ENCODE peak calls at places on chromosomes 7 and 10, in five cellular contexts. One of them, this sample, is unnamed.

GRCh38 chr7:88758355-88759215 is 915 bp upstream of the ZNF804B start:
- DNase-seq in activated naive CD4-positive, alpha-beta T cell treated with anti-CD3 and anti-CD28 coated beads for 36 hours: peak
- DNase-seq in Right ventricle myocardium inferior: peak
- DNase-seq in non-pigmented ciliary epithelial cell: no peak
- DNase-seq in iPS-NIHi11: peak
- DNase-seq in this sample: peak

GRCh38 chr7:156397249-156397648 is 243.3 kb upstream of the RNF32 start:
- DNase-seq in non-pigmented ciliary epithelial cell: no peak
- DNase-seq in iPS-NIHi11: no peak
- DNase-seq in activated naive CD4-positive, alpha-beta T cell treated with anti-CD3 and anti-CD28 coated beads for 36 hours: no peak
- DNase-seq in Right ventricle myocardium inferior: no peak
- DNase-seq in this sample: no peak

GRCh38 chr10:21526184-21526951 is 886 bp upstream of the SKIDA1 start:
- DNase-seq in iPS-NIHi11: peak
- DNase-seq in Right ventricle myocardium inferior: peak
- DNase-seq in activated naive CD4-positive, alpha-beta T cell treated with anti-CD3 and anti-CD28 coated beads for 36 hours: peak
- DNase-seq in non-pigmented ciliary epithelial cell: no peak
- DNase-seq in this sample: peak

GRCh38 chr10:86941991-86942421 is 15.4 kb downstream of the MMRN2 start:
- DNase-seq in non-pigmented ciliary epithelial cell: no peak
- DNase-seq in Right ventricle myocardium inferior: no peak
- DNase-seq in activated naive CD4-positive, alpha-beta T cell treated with anti-CD3 and anti-CD28 coated beads for 36 hours: no peak
- DNase-seq in iPS-NIHi11: no peak
- DNase-seq in this sample: peak

GRCh38 chr7:45118830-45119452 is 7.4 kb upstream of the TBRG4 start:
- DNase-seq in activated naive CD4-positive, alpha-beta T cell treated with anti-CD3 and anti-CD28 coated beads for 36 hours: no peak
- DNase-seq in iPS-NIHi11: no peak
- DNase-seq in non-pigmented ciliary epithelial cell: no peak
- DNase-seq in Right ventricle myocardium inferior: no peak
- DNase-seq in this sample: peak

GRCh38 chr10:110353244-110354119 is 48.8 kb upstream of the SMNDC1 start:
- DNase-seq in iPS-NIHi11: peak
- DNase-seq in non-pigmented ciliary epithelial cell: peak
- DNase-seq in Right ventricle myocardium inferior: no peak
- DNase-seq in activated naive CD4-positive, alpha-beta T cell treated with anti-CD3 and anti-CD28 coated beads for 36 hours: peak
- DNase-seq in this sample: peak

GRCh38 chr10:34492081-34492480 is 323.0 kb downstream of the PARD3 start:
- DNase-seq in iPS-NIHi11: no peak
- DNase-seq in non-pigmented ciliary epithelial cell: no peak
- DNase-seq in activated naive CD4-positive, alpha-beta T cell treated with anti-CD3 and anti-CD28 coated beads for 36 hours: no peak
- DNase-seq in Right ventricle myocardium inferior: no peak
- DNase-seq in this sample: no peak

GRCh38 chr7:30029696-30030095 is 1.5 kb downstream of the PLEKHA8 start:
- DNase-seq in activated naive CD4-positive, alpha-beta T cell treated with anti-CD3 and anti-CD28 coated beads for 36 hours: peak
- DNase-seq in Right ventricle myocardium inferior: no peak
- DNase-seq in non-pigmented ciliary epithelial cell: no peak
- DNase-seq in iPS-NIHi11: no peak
- DNase-seq in this sample: no peak

GRCh38 chr10:7957591-7957990 is 96.9 kb upstream of the GATA3 start:
- DNase-seq in activated naive CD4-positive, alpha-beta T cell treated with anti-CD3 and anti-CD28 coated beads for 36 hours: no peak
- DNase-seq in non-pigmented ciliary epithelial cell: no peak
- DNase-seq in Right ventricle myocardium inferior: no peak
- DNase-seq in iPS-NIHi11: no peak
- DNase-seq in this sample: no peak

GRCh38 chr10:130499541-130499940 is 363.4 kb downstream of the GLRX3 start:
- DNase-seq in iPS-NIHi11: no peak
- DNase-seq in non-pigmented ciliary epithelial cell: no peak
- DNase-seq in Right ventricle myocardium inferior: no peak
- DNase-seq in activated naive CD4-positive, alpha-beta T cell treated with anti-CD3 and anti-CD28 coated beads for 36 hours: no peak
- DNase-seq in this sample: peak

GRCh38 chr7:158373761-158374545 is 213.7 kb downstream of the PTPRN2 start:
- DNase-seq in Right ventricle myocardium inferior: no peak
- DNase-seq in iPS-NIHi11: no peak
- DNase-seq in activated naive CD4-positive, alpha-beta T cell treated with anti-CD3 and anti-CD28 coated beads for 36 hours: no peak
- DNase-seq in non-pigmented ciliary epithelial cell: no peak
- DNase-seq in this sample: no peak

GRCh38 chr10:129712000-129712399 is 245.0 kb downstream of the MGMT start:
- DNase-seq in activated naive CD4-positive, alpha-beta T cell treated with anti-CD3 and anti-CD28 coated beads for 36 hours: no peak
- DNase-seq in Right ventricle myocardium inferior: no peak
- DNase-seq in non-pigmented ciliary epithelial cell: no peak
- DNase-seq in iPS-NIHi11: no peak
- DNase-seq in this sample: peak

GRCh38 chr7:90180011-90180585 is 25.8 kb downstream of the STEAP1 start:
- DNase-seq in activated naive CD4-positive, alpha-beta T cell treated with anti-CD3 and anti-CD28 coated beads for 36 hours: no peak
- DNase-seq in iPS-NIHi11: no peak
- DNase-seq in Right ventricle myocardium inferior: no peak
- DNase-seq in non-pigmented ciliary epithelial cell: no peak
- DNase-seq in this sample: no peak

GRCh38 chr7:124171068-124171467 is 138.2 kb upstream of the TMEM229A start:
- DNase-seq in Right ventricle myocardium inferior: no peak
- DNase-seq in activated naive CD4-positive, alpha-beta T cell treated with anti-CD3 and anti-CD28 coated beads for 36 hours: peak
- DNase-seq in non-pigmented ciliary epithelial cell: no peak
- DNase-seq in iPS-NIHi11: peak
- DNase-seq in this sample: no peak

GRCh38 chr10:97498841-97499560 is at the start of gene UBTD1:
- DNase-seq in iPS-NIHi11: peak
- DNase-seq in non-pigmented ciliary epithelial cell: no peak
- DNase-seq in Right ventricle myocardium inferior: peak
- DNase-seq in activated naive CD4-positive, alpha-beta T cell treated with anti-CD3 and anti-CD28 coated beads for 36 hours: peak
- DNase-seq in this sample: no peak